ENCODE peak calls at places on chromosomes 7 and 10, in four cellular contexts. One of them, this sample, is unnamed.
A peak's percentile ranks its signal among the peaks of the same experiment; 100 is the strongest.

GRCh38 chr10:20855398-20856038 is 41.6 kb downstream of the NEBL start:
- DNase-seq in PC-9: no peak
- DNase-seq in adrenal gland: no peak
- DNase-seq in lung: no peak
- DNase-seq in this sample: no peak

GRCh38 chr10:11604742-11605650 is 6.5 kb downstream of the USP6NL start:
- DNase-seq in lung: no peak
- DNase-seq in adrenal gland: no peak
- DNase-seq in PC-9: no peak
- DNase-seq in this sample: no peak

GRCh38 chr7:27411145-27411544 is 168.5 kb downstream of the EVX1 start:
- DNase-seq in lung: no peak
- DNase-seq in adrenal gland: no peak
- DNase-seq in PC-9: no peak
- DNase-seq in this sample: no peak

GRCh38 chr7:30559566-30559965 is 35.1 kb upstream of the GARS1 start:
- DNase-seq in lung: no peak
- DNase-seq in PC-9: no peak
- DNase-seq in adrenal gland: no peak
- DNase-seq in this sample: no peak

GRCh38 chr7:39461263-39461662 is 104.9 kb upstream of the YAE1 start:
- DNase-seq in adrenal gland: no peak
- DNase-seq in lung: no peak
- DNase-seq in PC-9: no peak
- DNase-seq in this sample: peak; percentile 33

GRCh38 chr7:32511791-32512190 is 16.5 kb downstream of the AVL9 start:
- DNase-seq in PC-9: no peak
- DNase-seq in lung: no peak
- DNase-seq in adrenal gland: no peak
- DNase-seq in this sample: no peak

GRCh38 chr10:69045441-69046300 is 42.2 kb upstream of the SRGN start:
- DNase-seq in PC-9: peak; percentile 80
- DNase-seq in adrenal gland: no peak
- DNase-seq in lung: no peak
- DNase-seq in this sample: peak; percentile 54

GRCh38 chr10:31620236-31621151 is 301.5 kb downstream of the ZEB1 start:
- DNase-seq in PC-9: no peak
- DNase-seq in lung: peak; percentile 45
- DNase-seq in adrenal gland: no peak
- DNase-seq in this sample: peak; percentile 40

GRCh38 chr10:96395931-96396877 is 37.4 kb upstream of the OPALIN start:
- DNase-seq in PC-9: no peak
- DNase-seq in adrenal gland: peak; percentile 72
- DNase-seq in lung: peak; percentile 56
- DNase-seq in this sample: peak; percentile 73

GRCh38 chr10:91416339-91416868 is 6.3 kb downstream of the HECTD2 start:
- DNase-seq in PC-9: no peak
- DNase-seq in lung: no peak
- DNase-seq in adrenal gland: no peak
- DNase-seq in this sample: no peak

GRCh38 chr7:33392143-33392542 is 262.8 kb downstream of the BBS9 start:
- DNase-seq in PC-9: no peak
- DNase-seq in lung: no peak
- DNase-seq in adrenal gland: no peak
- DNase-seq in this sample: peak; percentile 19

GRCh38 chr7:26013551-26014083 is 138.4 kb upstream of the NFE2L3 start:
- DNase-seq in PC-9: no peak
- DNase-seq in lung: no peak
- DNase-seq in adrenal gland: no peak
- DNase-seq in this sample: peak; percentile 9

GRCh38 chr10:11227103-11227502 is 209.4 kb downstream of the CELF2 start:
- DNase-seq in lung: no peak
- DNase-seq in adrenal gland: no peak
- DNase-seq in PC-9: no peak
- DNase-seq in this sample: no peak

GRCh38 chr7:46972205-46972604 is 609.7 kb downstream of the TNS3 start:
- DNase-seq in adrenal gland: no peak
- DNase-seq in PC-9: peak; percentile 79
- DNase-seq in lung: no peak
- DNase-seq in this sample: no peak

GRCh38 chr7:81632418-81632817 is 137.4 kb downstream of the HGF start:
- DNase-seq in adrenal gland: no peak
- DNase-seq in PC-9: no peak
- DNase-seq in lung: no peak
- DNase-seq in this sample: no peak

GRCh38 chr10:128573236-128573800 is 447.1 kb upstream of the MKI67 start:
- DNase-seq in adrenal gland: no peak
- DNase-seq in lung: no peak
- DNase-seq in PC-9: no peak
- DNase-seq in this sample: no peak

GRCh38 chr10:43348511-43349312 is 22.7 kb upstream of the FXYD4 start:
- DNase-seq in adrenal gland: peak; percentile 91
- DNase-seq in lung: peak; percentile 90
- DNase-seq in PC-9: peak; percentile 64
- DNase-seq in this sample: peak; percentile 82

GRCh38 chr10:42552188-42553063 is 85.9 kb downstream of the ZNF33B start:
- DNase-seq in adrenal gland: peak; percentile 98
- DNase-seq in PC-9: peak; percentile 95
- DNase-seq in lung: peak; percentile 97
- DNase-seq in this sample: peak; percentile 98

GRCh38 chr10:53079283-53079682 is 306.7 kb upstream of the MBL2 start:
- DNase-seq in lung: no peak
- DNase-seq in PC-9: no peak
- DNase-seq in adrenal gland: no peak
- DNase-seq in this sample: no peak

GRCh38 chr10:16993186-16993585 is 136.4 kb downstream of the CUBN start:
- DNase-seq in lung: no peak
- DNase-seq in adrenal gland: no peak
- DNase-seq in PC-9: no peak
- DNase-seq in this sample: no peak

GRCh38 chr7:142338633-142339501 is 81.0 kb upstream of the PRSS58 start:
- DNase-seq in PC-9: peak; percentile 61
- DNase-seq in lung: no peak
- DNase-seq in adrenal gland: no peak
- DNase-seq in this sample: peak; percentile 89

GRCh38 chr7:127251458-127252379 is 1.0 kb downstream of the GRM8 start:
- DNase-seq in lung: no peak
- DNase-seq in PC-9: no peak
- DNase-seq in adrenal gland: no peak
- DNase-seq in this sample: peak; percentile 14

GRCh38 chr10:92011560-92012214 is 88.1 kb downstream of the BTAF1 start:
- DNase-seq in adrenal gland: no peak
- DNase-seq in lung: no peak
- DNase-seq in PC-9: peak; percentile 71
- DNase-seq in this sample: no peak

GRCh38 chr7:103932389-103932788 is 57.1 kb downstream of the RELN start:
- DNase-seq in PC-9: no peak
- DNase-seq in lung: no peak
- DNase-seq in adrenal gland: no peak
- DNase-seq in this sample: no peak

GRCh38 chr7:80997841-80998240 is 79.0 kb upstream of the SEMA3C start:
- DNase-seq in PC-9: no peak
- DNase-seq in lung: no peak
- DNase-seq in adrenal gland: no peak
- DNase-seq in this sample: no peak

GRCh38 chr7:1460757-1461639 is 1.7 kb upstream of the MICALL2 start:
- DNase-seq in lung: peak; percentile 47
- DNase-seq in PC-9: no peak
- DNase-seq in adrenal gland: peak; percentile 84
- DNase-seq in this sample: peak; percentile 66

GRCh38 chr10:26555719-26556368 is 117.7 kb downstream of the APBB1IP start:
- DNase-seq in adrenal gland: peak; percentile 85
- DNase-seq in lung: peak; percentile 83
- DNase-seq in PC-9: no peak
- DNase-seq in this sample: peak; percentile 62

DNA sequence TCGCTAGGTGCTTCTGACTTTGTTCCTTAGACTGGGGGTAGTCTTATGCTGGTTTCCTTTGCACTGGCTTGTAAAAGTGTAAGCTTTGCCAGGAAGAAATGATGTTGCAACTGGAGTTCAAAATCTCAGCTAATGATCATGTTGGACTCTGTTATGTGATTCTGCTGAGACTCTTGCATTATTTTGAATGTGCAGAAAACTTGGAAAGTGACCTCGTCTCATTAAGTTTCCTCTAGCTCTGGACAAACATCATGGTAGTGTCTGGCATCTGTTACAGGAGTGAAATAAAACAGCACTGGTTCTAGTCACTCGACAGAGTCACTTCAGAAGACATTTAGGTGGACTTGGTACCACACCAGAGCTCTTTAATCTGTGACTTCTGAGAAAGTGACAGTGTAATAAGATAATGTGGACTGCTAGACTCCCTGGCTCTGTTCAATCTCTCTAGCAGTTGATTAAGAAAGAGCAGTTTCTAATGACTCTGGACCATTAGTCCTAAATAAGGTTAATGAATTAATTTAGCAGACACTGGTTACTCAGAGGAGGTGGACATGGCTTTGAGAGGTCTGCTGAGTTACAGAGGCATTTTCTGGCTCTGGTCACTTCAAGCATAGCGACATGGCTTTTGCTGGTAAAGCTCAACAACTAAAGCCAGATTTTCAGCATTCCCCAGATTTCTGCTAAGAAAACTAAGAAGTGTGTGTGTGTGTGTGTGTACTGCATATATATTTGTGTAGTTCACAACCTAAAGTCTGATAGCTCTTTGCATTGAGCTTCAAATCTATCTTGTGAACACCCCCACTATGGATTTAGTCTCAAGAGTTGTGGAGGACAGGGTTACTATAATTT is 2.1 kb downstream of the NRP1 start:
- DNase-seq in PC-9: no peak
- DNase-seq in lung: no peak
- DNase-seq in adrenal gland: no peak
- DNase-seq in this sample: peak; percentile 32
- H3K4me3 ChIP-seq in PC-9: peak overlapping the region; percentile 92
- H3K4me3 ChIP-seq in lung: peak overlapping the region; percentile 28
- H3K4me3 ChIP-seq in adrenal gland: peak overlapping the region; percentile 13
- H3K4me3 ChIP-seq in this sample: peak overlapping the region; percentile 7

GRCh38 chr7:93361853-93362252 is 129.7 kb downstream of the VPS50 start:
- DNase-seq in adrenal gland: no peak
- DNase-seq in lung: no peak
- DNase-seq in PC-9: no peak
- DNase-seq in this sample: no peak

GRCh38 chr7:93359520-93360198 is 127.5 kb downstream of the VPS50 start:
- DNase-seq in lung: no peak
- DNase-seq in PC-9: no peak
- DNase-seq in adrenal gland: no peak
- DNase-seq in this sample: peak; percentile 49

GRCh38 chr7:93365341-93365740 is 133.2 kb downstream of the VPS50 start:
- DNase-seq in lung: no peak
- DNase-seq in PC-9: peak; percentile 26
- DNase-seq in adrenal gland: no peak
- DNase-seq in this sample: no peak

GRCh38 chr7:93366816-93367215 is 134.7 kb downstream of the VPS50 start:
- DNase-seq in lung: no peak
- DNase-seq in adrenal gland: no peak
- DNase-seq in PC-9: no peak
- DNase-seq in this sample: no peak

DNA sequence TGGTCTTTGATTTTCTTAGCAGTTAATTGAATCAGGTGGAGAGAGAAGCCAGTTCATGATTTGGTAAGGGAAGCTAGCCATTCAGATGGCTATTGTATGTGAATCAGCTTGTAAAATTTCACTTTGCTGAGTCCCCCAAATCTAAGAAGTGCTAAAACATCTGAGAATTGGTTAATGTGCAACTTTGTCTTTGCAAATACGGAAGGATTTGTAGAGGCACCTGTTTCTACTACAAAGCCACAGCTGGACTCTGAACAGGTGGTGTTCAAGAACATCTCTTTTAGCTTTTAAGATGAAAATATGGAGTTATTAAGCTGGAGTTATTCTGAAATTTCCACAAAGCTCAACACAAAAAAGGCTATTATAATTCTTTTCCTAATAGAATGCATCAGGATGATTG is 132.6 kb downstream of the VPS50 start:
- DNase-seq in lung: no peak
- DNase-seq in adrenal gland: no peak
- DNase-seq in PC-9: no peak
- DNase-seq in this sample: no peak
- H3K27ac ChIP-seq in lung: no peak overlapping the region
- H3K27ac ChIP-seq in adrenal gland: no peak overlapping the region
- H3K27ac ChIP-seq in PC-9: no peak overlapping the region
- H3K27ac ChIP-seq in this sample: no peak overlapping the region

GRCh38 chr7:120997902-120998301 is 9.4 kb downstream of the CPED1 start:
- DNase-seq in PC-9: no peak
- DNase-seq in adrenal gland: peak; percentile 37
- DNase-seq in lung: no peak
- DNase-seq in this sample: peak; percentile 8

GRCh38 chr7:120995659-120996058 is 7.1 kb downstream of the CPED1 start:
- DNase-seq in adrenal gland: no peak
- DNase-seq in PC-9: no peak
- DNase-seq in lung: no peak
- DNase-seq in this sample: no peak

GRCh38 chr7:120998525-120998924 is 10.0 kb downstream of the CPED1 start:
- DNase-seq in adrenal gland: no peak
- DNase-seq in lung: no peak
- DNase-seq in PC-9: no peak
- DNase-seq in this sample: no peak

GRCh38 chr7:120996333-120996982 is 7.9 kb downstream of the CPED1 start:
- DNase-seq in adrenal gland: peak; percentile 84
- DNase-seq in PC-9: peak; percentile 61
- DNase-seq in lung: peak; percentile 79
- DNase-seq in this sample: peak; percentile 49

DNA sequence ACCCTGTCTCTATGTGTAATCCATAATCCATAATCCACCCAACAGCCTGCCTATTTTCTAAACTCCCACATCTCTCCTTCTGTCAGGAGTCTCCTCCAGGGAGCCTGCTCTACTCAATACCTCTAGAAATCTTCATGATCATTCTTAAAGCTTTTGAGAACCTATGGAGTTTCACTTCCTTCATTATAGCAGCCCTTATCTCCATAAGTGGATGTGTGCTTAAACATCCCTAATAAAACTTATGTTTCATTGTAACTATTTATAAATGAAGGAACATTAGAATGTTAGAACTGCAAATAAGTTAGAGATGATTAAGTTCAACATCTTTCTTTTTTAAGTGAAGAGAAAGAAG is 8.4 kb downstream of the CPED1 start:
- DNase-seq in lung: no peak
- DNase-seq in PC-9: no peak
- DNase-seq in adrenal gland: no peak
- DNase-seq in this sample: no peak
- H3K4me1 ChIP-seq in lung: no peaks in the 10 kb centered on the region
- H3K4me1 ChIP-seq in PC-9: peaks cover 9% of the 10 kb centered on the region
- H3K4me1 ChIP-seq in adrenal gland: peaks cover under 1% of the 10 kb centered on the region
- H3K4me1 ChIP-seq in this sample: no peaks in the 10 kb centered on the region

GRCh38 chr10:29698766-29699490 is 64.2 kb upstream of the SVIL start:
- DNase-seq in PC-9: no peak
- DNase-seq in lung: no peak
- DNase-seq in adrenal gland: no peak
- DNase-seq in this sample: no peak

GRCh38 chr10:29699621-29700020 is 64.8 kb upstream of the SVIL start:
- DNase-seq in lung: no peak
- DNase-seq in adrenal gland: no peak
- DNase-seq in PC-9: no peak
- DNase-seq in this sample: no peak

GRCh38 chr10:29702288-29703164 is 67.8 kb upstream of the SVIL start:
- DNase-seq in adrenal gland: no peak
- DNase-seq in lung: no peak
- DNase-seq in PC-9: no peak
- DNase-seq in this sample: no peak

GRCh38 chr10:29703276-29703675 is 68.5 kb upstream of the SVIL start:
- DNase-seq in lung: no peak
- DNase-seq in adrenal gland: no peak
- DNase-seq in PC-9: no peak
- DNase-seq in this sample: peak; percentile 79
- H3K4me3 ChIP-seq in lung: no peak overlapping the region
- H3K4me3 ChIP-seq in adrenal gland: no peak overlapping the region
- H3K4me3 ChIP-seq in PC-9: no peak overlapping the region
- H3K4me3 ChIP-seq in this sample: no peak overlapping the region